ENCODE peak calls at places on chromosome 20, in seven cellular contexts. V, W, B, U, S, H and T are unnamed samples.

GRCh38 chr20:31572042-31572700 is 32.9 kb upstream of the ID1 start:
- DNase-seq in U (no peak), V (no peak), W (no peak), H (no peak), B (no peak), S (no peak), T (no peak)

GRCh38 chr20:25223179-25223661 is 24.7 kb upstream of the PYGB start:
- DNase-seq in B (peak; percentile 53), S (peak; percentile 30), W (no peak), V (no peak), U (no peak), H (peak; percentile 98), T (no peak)

GRCh38 chr20:57596998-57597939 is 23.0 kb downstream of the ZBP1 start:
- DNase-seq in H (no peak), B (peak; percentile 67), W (peak; percentile 43), V (no peak), U (peak; percentile 66), S (no peak), T (peak; percentile 62)

GRCh38 chr20:1694672-1695071 is 37.1 kb upstream of the SIRPG start:
- DNase-seq in B (no peak), H (no peak), W (no peak), S (no peak), U (no peak), V (no peak), T (no peak)

GRCh38 chr20:20568604-20569205 is 143.7 kb downstream of the RALGAPA2 start:
- DNase-seq in H (peak; percentile 55), W (no peak), B (peak; percentile 90), U (no peak), V (peak; percentile 73), S (no peak), T (no peak)

GRCh38 chr20:3896302-3896701 is 7.1 kb downstream of the PANK2 start:
- DNase-seq in U (no peak), W (no peak), S (no peak), B (no peak), V (no peak), H (no peak), T (no peak)

GRCh38 chr20:47009784-47010183 is 115.1 kb downstream of the EYA2 start:
- DNase-seq in H (no peak), S (no peak), W (no peak), B (no peak), U (no peak), V (no peak), T (no peak)

GRCh38 chr20:36477475-36477874 is 63.8 kb upstream of the MYL9 start:
- DNase-seq in S (no peak), B (no peak), V (no peak), H (no peak), W (no peak), U (no peak), T (no peak)

GRCh38 chr20:62965363-62965771 is 12.9 kb downstream of the SLC17A9 start:
- DNase-seq in B (no peak), S (no peak), H (no peak), W (no peak), V (no peak), U (no peak), T (peak; percentile 75)

GRCh38 chr20:10137032-10137431 is 81.6 kb upstream of the SNAP25 start:
- DNase-seq in V (no peak), U (no peak), H (no peak), S (no peak), B (no peak), W (no peak), T (no peak)